ENCODE peak calls at places on chromosome 5, in eight cellular contexts. Z, H, W, O, A, D, Y and B are unnamed samples.

GRCh38 chr5:168334161-168335094 is 43.0 kb downstream of the WWC1 start:
- DNase-seq in Z (no peak), H (peak), W (no peak), O (peak), A (peak), D (peak), Y (no peak), B (no peak)

GRCh38 chr5:122126177-122126701 is 3.1 kb upstream of the ZNF474 start:
- DNase-seq in Z (no peak), H (peak), W (no peak), O (peak), A (no peak), D (peak), Y (no peak), B (no peak)

GRCh38 chr5:139468421-139468931 is 2.3 kb upstream of the SMIM33 start:
- DNase-seq in Z (no peak), H (no peak), W (no peak), O (peak), A (no peak), D (no peak), Y (peak), B (peak)

GRCh38 chr5:150469718-150470470 is 20.4 kb upstream of the RPS14 start:
- DNase-seq in Z (no peak), H (peak), W (no peak), O (peak), A (peak), D (peak), Y (no peak), B (no peak)

GRCh38 chr5:6761333-6761732 is 48.1 kb downstream of the TENT4A start:
- DNase-seq in Z (no peak), H (no peak), W (no peak), O (no peak), A (no peak), D (no peak), Y (no peak), B (no peak)

GRCh38 chr5:142808778-142809606 is 38.8 kb downstream of the ARHGAP26 start:
- DNase-seq in Z (no peak), H (no peak), W (no peak), O (no peak), A (no peak), D (no peak), Y (no peak), B (no peak)

GRCh38 chr5:77379558-77380061 is 112.5 kb downstream of the WDR41 start:
- DNase-seq in Z (no peak), H (no peak), W (peak), O (no peak), A (no peak), D (no peak), Y (no peak), B (peak)

GRCh38 chr5:88833371-88834107 is 49.4 kb downstream of the MEF2C start:
- DNase-seq in Z (peak), H (peak), W (no peak), O (peak), A (no peak), D (peak), Y (no peak), B (peak)

GRCh38 chr5:34488984-34489383 is 167.1 kb upstream of the RAI14 start:
- DNase-seq in Z (no peak), H (no peak), W (no peak), O (no peak), A (no peak), D (no peak), Y (no peak), B (no peak)

GRCh38 chr5:149406203-149406978 is 27.3 kb upstream of the IL17B start:
- DNase-seq in Z (no peak), H (peak), W (no peak), O (peak), A (no peak), D (peak), Y (no peak), B (no peak)

GRCh38 chr5:150255659-150256415 is 33.7 kb downstream of the CAMK2A start:
- DNase-seq in Z (no peak), H (peak), W (no peak), O (no peak), A (no peak), D (no peak), Y (no peak), B (no peak)

GRCh38 chr5:55102345-55102744 is at the start of gene GZMA:
- DNase-seq in Z (no peak), H (no peak), W (no peak), O (no peak), A (no peak), D (no peak), Y (no peak), B (peak)

GRCh38 chr5:169160405-169160901 is 140.5 kb downstream of the SLIT3 start:
- DNase-seq in Z (no peak), H (peak), W (no peak), O (peak), A (no peak), D (peak), Y (no peak), B (no peak)

GRCh38 chr5:171720086-171720485 is 65.5 kb upstream of the SMIM23 start:
- DNase-seq in Z (no peak), H (no peak), W (no peak), O (no peak), A (no peak), D (no peak), Y (no peak), B (no peak)

GRCh38 chr5:52784741-52785140 is 3.0 kb upstream of the ITGA1 start:
- DNase-seq in Z (no peak), H (no peak), W (no peak), O (no peak), A (no peak), D (no peak), Y (no peak), B (no peak)

GRCh38 chr5:178831049-178831448 is 28.7 kb upstream of the ZNF354B start:
- DNase-seq in Z (no peak), H (no peak), W (no peak), O (no peak), A (no peak), D (no peak), Y (no peak), B (no peak)

GRCh38 chr5:33363537-33363936 is 77.2 kb upstream of the TARS1 start:
- DNase-seq in Z (no peak), H (no peak), W (no peak), O (peak), A (no peak), D (no peak), Y (no peak), B (no peak)

GRCh38 chr5:142211918-142212317 is 103.3 kb downstream of the NDFIP1 start:
- DNase-seq in Z (no peak), H (no peak), W (no peak), O (no peak), A (no peak), D (no peak), Y (no peak), B (no peak)

GRCh38 chr5:59450245-59450644 is 443.3 kb downstream of the PDE4D start:
- DNase-seq in Z (no peak), H (no peak), W (no peak), O (no peak), A (no peak), D (no peak), Y (no peak), B (no peak)

GRCh38 chr5:83767409-83767992 is 46.8 kb upstream of the HAPLN1 start:
- DNase-seq in Z (no peak), H (no peak), W (no peak), O (no peak), A (no peak), D (no peak), Y (no peak), B (no peak)

GRCh38 chr5:133285583-133286021 is 233.8 kb downstream of the HSPA4 start:
- DNase-seq in Z (no peak), H (no peak), W (no peak), O (peak), A (peak), D (peak), Y (no peak), B (no peak)

GRCh38 chr5:126516133-126516532 is 78.9 kb downstream of the ALDH7A1 start:
- DNase-seq in Z (no peak), H (no peak), W (no peak), O (peak), A (no peak), D (peak), Y (no peak), B (no peak)

GRCh38 chr5:89313044-89313443 is 430.1 kb upstream of the MEF2C start:
- DNase-seq in Z (no peak), H (peak), W (no peak), O (peak), A (no peak), D (peak), Y (no peak), B (no peak)

GRCh38 chr5:31393126-31393525 is 138.8 kb downstream of the DROSHA start:
- DNase-seq in Z (no peak), H (no peak), W (no peak), O (no peak), A (no peak), D (no peak), Y (no peak), B (no peak)

GRCh38 chr5:2818936-2819335 is 67.5 kb upstream of the IRX2 start:
- DNase-seq in Z (no peak), H (no peak), W (no peak), O (no peak), A (no peak), D (no peak), Y (no peak), B (no peak)

GRCh38 chr5:133565993-133566392 is 46.3 kb downstream of the FSTL4 start:
- DNase-seq in Z (no peak), H (peak), W (no peak), O (peak), A (no peak), D (peak), Y (no peak), B (peak)

GRCh38 chr5:123012321-123012720 is 24.2 kb downstream of the PPIC start:
- DNase-seq in Z (no peak), H (no peak), W (no peak), O (peak), A (no peak), D (no peak), Y (no peak), B (no peak)

GRCh38 chr5:59296317-59297264 is 596.9 kb downstream of the PDE4D start:
- DNase-seq in Z (no peak), H (no peak), W (no peak), O (peak), A (peak), D (peak), Y (no peak), B (no peak)

GRCh38 chr5:177107159-177107558 is 20.4 kb downstream of the FGFR4 start:
- DNase-seq in Z (no peak), H (no peak), W (no peak), O (no peak), A (no peak), D (no peak), Y (no peak), B (no peak)

GRCh38 chr5:177105546-177106476 is 19.1 kb downstream of the FGFR4 start:
- DNase-seq in Z (no peak), H (no peak), W (no peak), O (no peak), A (no peak), D (no peak), Y (no peak), B (no peak)

GRCh38 chr5:177099422-177100093 is 12.8 kb downstream of the FGFR4 start:
- DNase-seq in Z (no peak), H (no peak), W (no peak), O (no peak), A (no peak), D (no peak), Y (no peak), B (no peak)

GRCh38 chr5:177100714-177101121 is 14.0 kb downstream of the FGFR4 start:
- DNase-seq in Z (no peak), H (no peak), W (no peak), O (no peak), A (no peak), D (no peak), Y (no peak), B (no peak)

GRCh38 chr5:177103523-177104253 is 17.0 kb downstream of the FGFR4 start:
- DNase-seq in Z (no peak), H (no peak), W (no peak), O (no peak), A (no peak), D (no peak), Y (no peak), B (no peak)
- TF ChIP-seq CTCF in Z (no peak), H (no peak), W (no peak), O (no peak), A (no peak), D (no peak), Y (no peak), B (no peak)

DNA sequence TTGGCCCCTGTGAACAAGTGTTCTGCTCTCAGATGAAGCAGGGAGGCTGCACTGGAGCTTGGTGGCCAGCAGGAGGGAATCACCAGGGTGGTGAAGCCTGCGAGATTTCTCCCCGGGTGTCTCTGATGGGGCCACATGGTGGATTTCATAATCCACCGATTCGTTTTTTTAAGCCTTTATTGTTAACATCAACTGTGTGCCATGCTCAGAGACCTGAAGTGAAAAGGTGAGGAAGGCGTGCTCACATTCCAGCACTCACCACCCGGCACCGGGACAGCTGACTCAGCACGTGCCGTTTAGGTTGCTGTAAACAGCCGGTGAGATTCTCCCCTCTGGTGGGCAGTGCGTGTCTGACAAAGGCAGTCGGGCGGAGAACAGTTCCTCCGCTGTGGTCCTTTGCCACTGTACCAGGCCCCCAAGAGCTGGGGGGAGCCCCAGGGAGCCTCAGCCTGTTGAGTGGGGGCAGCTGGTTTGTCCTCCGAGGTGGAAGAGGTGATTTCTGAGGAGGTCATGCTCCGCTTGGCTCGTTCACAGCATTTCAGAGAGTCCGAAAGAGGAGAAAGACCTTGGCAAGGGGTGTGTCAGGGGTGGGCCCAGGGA is 12.7 kb upstream of the AHRR start:
- DNase-seq in Z (no peak), H (peak), W (peak), O (no peak), A (peak), D (peak), Y (no peak), B (no peak)
- TF ChIP-seq CTCF in Z (no peak), H (peak), W (no peak), O (peak), A (no peak), D (peak), Y (no peak), B (no peak)

GRCh38 chr5:14842117-14842516 is 29.5 kb downstream of the ANKH start:
- DNase-seq in Z (no peak), H (no peak), W (no peak), O (no peak), A (no peak), D (no peak), Y (no peak), B (no peak)

GRCh38 chr5:14834584-14835540 is 36.7 kb downstream of the ANKH start:
- DNase-seq in Z (no peak), H (no peak), W (no peak), O (no peak), A (no peak), D (peak), Y (no peak), B (no peak)

GRCh38 chr5:14834062-14834461 is 37.5 kb downstream of the ANKH start:
- DNase-seq in Z (no peak), H (no peak), W (no peak), O (no peak), A (no peak), D (no peak), Y (no peak), B (no peak)

GRCh38 chr5:14840624-14841023 is 31.0 kb downstream of the ANKH start:
- DNase-seq in Z (no peak), H (no peak), W (no peak), O (no peak), A (no peak), D (no peak), Y (no peak), B (no peak)

GRCh38 chr5:14838396-14839319 is 32.9 kb downstream of the ANKH start:
- DNase-seq in Z (no peak), H (no peak), W (no peak), O (no peak), A (no peak), D (no peak), Y (no peak), B (no peak)
- TF ChIP-seq CTCF in Z (no peak), H (peak), W (no peak), O (no peak), A (no peak), D (no peak), Y (peak), B (no peak)

DNA sequence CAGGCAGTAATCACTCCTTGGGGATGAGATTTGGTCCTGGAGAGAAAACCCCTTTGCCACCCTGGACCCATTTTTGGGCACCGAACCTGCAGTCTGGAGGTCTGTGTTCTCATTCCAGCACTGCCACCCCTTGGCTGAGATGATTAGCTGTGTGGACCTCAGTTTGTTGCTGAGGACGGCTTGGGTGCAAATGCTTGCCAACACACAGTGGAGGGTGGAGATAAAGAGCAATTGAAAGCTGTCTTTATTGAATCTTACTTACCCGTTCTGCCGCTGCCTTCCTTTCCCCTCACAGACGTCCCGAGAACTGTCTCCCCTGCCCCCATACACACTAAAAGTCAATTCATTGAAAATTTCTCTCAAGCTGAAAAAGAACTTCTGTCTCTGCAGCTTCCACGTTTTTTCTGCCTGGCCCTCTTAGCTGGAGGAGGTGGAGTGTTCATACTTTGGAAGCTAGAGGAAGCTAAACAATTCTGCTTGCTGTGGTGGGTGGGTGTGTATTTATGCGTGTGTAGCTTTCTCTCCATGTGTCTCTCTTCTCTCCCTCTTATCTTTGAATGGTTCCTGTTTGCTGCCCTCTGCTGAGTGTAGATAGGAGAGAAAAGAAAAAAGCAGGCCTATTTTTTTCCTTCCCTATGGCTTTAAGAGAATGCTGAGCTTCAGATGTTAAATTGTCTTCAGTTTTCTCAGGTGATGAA is 6.6 kb downstream of the GALNT10 start:
- DNase-seq in Z (no peak), H (peak), W (no peak), O (peak), A (peak), D (peak), Y (no peak), B (no peak)
- TF ChIP-seq CTCF in Z (no peak), H (peak), W (peak), O (peak), A (peak), D (peak), Y (peak), B (no peak)

GRCh38 chr5:15807861-15808260 is 307.9 kb downstream of the FBXL7 start:
- DNase-seq in Z (no peak), H (peak), W (no peak), O (peak), A (no peak), D (peak), Y (peak), B (no peak)
- TF ChIP-seq CTCF in Z (no peak), H (peak), W (no peak), O (peak), A (no peak), D (no peak), Y (peak), B (no peak)